ENCODE peak calls at places on chromosomes 7 and 10, in five cellular contexts. T, S, X, P and E are unnamed samples.

GRCh38 chr10:132448248-132448731 is 51.3 kb downstream of the PWWP2B start:
- DNase-seq in S (no peak), X (no peak), P (no peak), T (peak; percentile 48), E (no peak)

GRCh38 chr10:77836299-77836820 is 90.2 kb downstream of the DLG5 start:
- DNase-seq in P (peak; percentile 72), S (peak; percentile 84), T (peak; percentile 87), X (no peak), E (no peak)

GRCh38 chr10:88256013-88256680 is 327.0 kb downstream of the RNLS start:
- DNase-seq in T (no peak), S (no peak), P (peak; percentile 85), X (peak; percentile 11), E (peak; percentile 65)

GRCh38 chr10:132651511-132652029 is 114.0 kb downstream of the INPP5A start:
- DNase-seq in P (no peak), S (no peak), X (no peak), T (no peak), E (no peak)

GRCh38 chr7:34011711-34012110 is 106.4 kb downstream of the BMPER start:
- DNase-seq in T (no peak), X (no peak), P (no peak), S (no peak), E (no peak)

GRCh38 chr10:104080762-104081161 is 4.9 kb downstream of the COL17A1 start:
- DNase-seq in X (no peak), T (no peak), S (peak; percentile 18), P (no peak), E (no peak)

GRCh38 chr10:17787087-17787942 is 21.8 kb upstream of the MRC1 start:
- DNase-seq in T (no peak), P (no peak), S (no peak), X (peak; percentile 96), E (peak; percentile 81)

GRCh38 chr7:29309041-29309860 is 114.7 kb downstream of the CHN2 start:
- DNase-seq in P (no peak), X (no peak), S (no peak), T (no peak), E (no peak)

GRCh38 chr10:4519691-4520402 is 306.2 kb upstream of the AKR1E2 start:
- DNase-seq in X (no peak), T (no peak), S (no peak), P (no peak), E (peak; percentile 89)

GRCh38 chr10:59903871-59904270 is 2.5 kb downstream of the CCDC6 start:
- DNase-seq in P (no peak), X (peak; percentile 17), S (no peak), T (no peak), E (no peak)
- H3K4me3 ChIP-seq in P (no peak overlapping the region), X (no peak overlapping the region), S (peak overlapping the region; percentile 92), T (no peak overlapping the region), E (peak overlapping the region; percentile 99)

GRCh38 chr7:106054133-106054532 is 58.0 kb downstream of the SYPL1 start:
- DNase-seq in T (no peak), X (no peak), P (no peak), S (no peak), E (no peak)
- H3K4me3 ChIP-seq in T (no peak overlapping the region), X (no peak overlapping the region), P (no peak overlapping the region), S (no peak overlapping the region), E (no peak overlapping the region)

GRCh38 chr7:7821517-7821916 is 103.1 kb upstream of the RPA3 start:
- DNase-seq in S (no peak), T (no peak), P (no peak), X (no peak), E (no peak)

GRCh38 chr7:7819442-7820247 is 101.2 kb upstream of the RPA3 start:
- DNase-seq in T (no peak), P (no peak), X (no peak), S (no peak), E (no peak)

GRCh38 chr7:7817748-7818147 is 99.3 kb upstream of the RPA3 start:
- DNase-seq in P (no peak), S (no peak), X (no peak), T (peak; percentile 24), E (no peak)

GRCh38 chr7:7820939-7821338 is 102.5 kb upstream of the RPA3 start:
- DNase-seq in P (no peak), T (no peak), X (no peak), S (peak; percentile 46), E (no peak)

GRCh38 chr7:7820409-7820808 is 102.0 kb upstream of the RPA3 start:
- DNase-seq in X (no peak), P (no peak), T (no peak), S (no peak), E (no peak)
- H3K4me3 ChIP-seq in X (no peak overlapping the region), P (no peak overlapping the region), T (no peak overlapping the region), S (no peak overlapping the region), E (no peak overlapping the region)

DNA sequence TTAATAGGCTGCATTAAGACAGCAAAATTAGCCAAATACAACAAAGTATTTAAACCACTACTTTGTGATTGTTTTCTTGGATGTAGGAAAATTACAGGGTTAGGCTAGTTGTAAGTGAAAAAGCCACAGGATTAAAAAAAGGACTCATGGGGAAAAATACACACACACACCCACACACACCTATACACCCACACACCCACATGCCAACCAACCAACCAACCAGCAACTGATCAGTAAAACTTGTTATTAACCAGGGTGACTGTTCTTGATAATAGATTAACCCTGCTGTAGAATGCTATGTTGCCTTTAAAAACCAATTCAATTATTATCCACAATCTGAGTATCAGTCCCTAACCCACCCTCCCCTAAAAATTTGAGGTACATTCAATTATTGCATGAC is 49.0 kb downstream of the MTPN start:
- DNase-seq in S (no peak), T (no peak), X (no peak), P (no peak), E (no peak)
- H3K4me3 ChIP-seq in S (no peak overlapping the region), T (no peak overlapping the region), X (no peak overlapping the region), P (no peak overlapping the region), E (no peak overlapping the region)

GRCh38 chr7:90595801-90596683 is at the start of gene CDK14:
- DNase-seq in T (no peak), X (peak; percentile 70), P (peak; percentile 81), S (no peak), E (no peak)

GRCh38 chr7:90595341-90595800 is 750 bp upstream of the CDK14 start:
- DNase-seq in S (no peak), T (no peak), P (no peak), X (peak; percentile 33), E (no peak)

GRCh38 chr7:90593205-90593604 is 2.9 kb upstream of the CDK14 start:
- DNase-seq in S (no peak), T (no peak), X (no peak), P (no peak), E (no peak)

GRCh38 chr7:90596745-90597526 is 815 bp downstream of the CDK14 start:
- DNase-seq in P (no peak), T (no peak), X (peak; percentile 58), S (no peak), E (no peak)

DNA sequence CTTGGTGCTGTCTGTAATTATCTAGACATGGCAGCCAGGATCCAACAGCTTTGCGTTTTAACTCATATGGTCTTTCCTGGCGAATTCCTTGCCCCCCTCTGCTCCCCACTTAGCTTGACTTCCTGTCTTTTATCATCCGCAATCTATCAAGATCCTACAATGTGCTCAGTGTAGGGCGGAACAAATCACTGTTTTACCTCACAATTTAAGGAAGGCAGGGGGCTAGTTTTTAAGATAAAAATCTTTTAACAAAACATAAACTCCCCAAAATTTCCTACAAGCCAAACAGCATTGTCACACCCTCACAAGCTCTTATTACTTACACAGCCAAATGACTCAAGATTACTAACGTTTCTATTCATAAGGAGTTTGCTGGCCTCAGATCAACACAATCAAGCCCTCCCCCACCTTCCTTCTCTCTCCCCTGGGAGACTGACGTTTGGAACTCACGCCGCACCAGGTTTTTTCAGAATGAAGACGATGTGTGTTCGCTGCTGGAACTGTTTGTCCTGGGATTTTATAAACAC is 1.3 kb upstream of the CDK14 start:
- DNase-seq in S (no peak), T (no peak), P (peak; percentile 71), X (peak; percentile 90), E (peak; percentile 76)
- H3K4me3 ChIP-seq in S (no peak overlapping the region), T (no peak overlapping the region), P (peak overlapping the region; percentile 65), X (peak overlapping the region; percentile 84), E (peak overlapping the region; percentile 96)

GRCh38 chr7:150963707-150964559 is 14.2 kb downstream of the KCNH2 start:
- DNase-seq in X (no peak), P (no peak), S (no peak), T (no peak), E (no peak)

GRCh38 chr7:150961510-150962284 is 16.4 kb downstream of the KCNH2 start:
- DNase-seq in X (no peak), T (no peak), S (no peak), P (no peak), E (no peak)

GRCh38 chr7:150962743-150963399 is 15.2 kb downstream of the KCNH2 start:
- DNase-seq in S (no peak), X (peak; percentile 25), T (peak; percentile 50), P (peak; percentile 69), E (no peak)

GRCh38 chr7:150959739-150960734 is 18.1 kb downstream of the KCNH2 start:
- DNase-seq in X (no peak), S (no peak), T (no peak), P (no peak), E (no peak)

GRCh38 chr7:150962285-150962742 is 15.8 kb downstream of the KCNH2 start:
- DNase-seq in P (no peak), X (no peak), T (no peak), S (no peak), E (no peak)
- H3K4me3 ChIP-seq in P (no peak overlapping the region), X (no peak overlapping the region), T (no peak overlapping the region), S (no peak overlapping the region), E (no peak overlapping the region)